ENCODE peak calls at places on chromosomes 13 and 19, in five cellular contexts. R is OCI-LY7, W is lower lobe of right lung, A is cardiac muscle cell, D is SK-N-SH. Y is an unnamed sample. For H3K4me1 and H3K36me3, the result is how much of the 10 kb centered on the place peaks cover.

GRCh38 chr13:76878043-76878442 is 8.2 kb downstream of the KCTD12 start:
- DNase-seq in R (no peak), W (no peak), A (no peak), D (no peak), Y (no peak)

GRCh38 chr13:74758188-74758587 is 624.0 kb upstream of the KLF12 start:
- DNase-seq in R (no peak), W (no peak), A (no peak), D (no peak), Y (no peak)

GRCh38 chr19:43311706-43312105 is 41.8 kb upstream of the CD177 start:
- DNase-seq in R (no peak), W (no peak), A (no peak), D (no peak), Y (no peak)

GRCh38 chr13:45055198-45055901 is 65.0 kb upstream of the GTF2F2 start:
- DNase-seq in R (no peak), W (no peak), A (peak), D (no peak), Y (no peak)

GRCh38 chr19:53942001-53942786 is 20.5 kb upstream of the CACNG8 start:
- DNase-seq in R (no peak), W (no peak), A (no peak), D (peak), Y (peak)

GRCh38 chr13:102825921-102826706 is 19.7 kb upstream of the ERCC5 start:
- DNase-seq in R (no peak), W (no peak), A (peak), D (no peak), Y (no peak)

GRCh38 chr19:56839665-56840451 is 668 bp downstream of the PEG3 start:
- DNase-seq in R (no peak), W (peak), A (peak), D (peak), Y (peak)

GRCh38 chr19:37905936-37906867 is at the start of gene WDR87:
- DNase-seq in R (peak), W (peak), A (peak), D (peak), Y (peak)

GRCh38 chr19:4069331-4069959 is 2.7 kb upstream of the ZBTB7A start:
- DNase-seq in R (peak), W (peak), A (no peak), D (no peak), Y (peak)

GRCh38 chr13:105363747-105364177 is 1171.7 kb downstream of the EFNB2 start:
- DNase-seq in R (no peak), W (no peak), A (peak), D (peak), Y (no peak)

GRCh38 chr13:33855371-33855895 is 37.5 kb downstream of the RFC3 start:
- DNase-seq in R (peak), W (no peak), A (no peak), D (no peak), Y (no peak)

GRCh38 chr19:6412111-6412999 is 12.3 kb downstream of the KHSRP start:
- DNase-seq in R (peak), W (no peak), A (peak), D (peak), Y (peak)

GRCh38 chr13:59532405-59532804 is 631.3 kb downstream of the DIAPH3 start:
- DNase-seq in R (no peak), W (no peak), A (no peak), D (no peak), Y (no peak)

GRCh38 chr13:38970380-38971051 is 20.1 kb downstream of the STOML3 start:
- DNase-seq in R (no peak), W (no peak), A (no peak), D (peak), Y (no peak)

GRCh38 chr13:76641056-76641455 is 245.1 kb downstream of the KCTD12 start:
- DNase-seq in R (no peak), W (no peak), A (peak), D (peak), Y (no peak)

GRCh38 chr13:25466880-25467279 is 95.1 kb downstream of the ATP8A2 start:
- DNase-seq in R (no peak), W (no peak), A (no peak), D (no peak), Y (no peak)

GRCh38 chr19:3006075-3006767 is 22.9 kb downstream of the TLE2 start:
- DNase-seq in R (peak), W (no peak), A (no peak), D (no peak), Y (no peak)

GRCh38 chr13:83378901-83379300 is 503.4 kb downstream of the SLITRK1 start:
- DNase-seq in R (no peak), W (no peak), A (peak), D (no peak), Y (no peak)

GRCh38 chr13:73842621-73843020 is 291.6 kb downstream of the KLF12 start:
- DNase-seq in R (no peak), W (no peak), A (no peak), D (no peak), Y (no peak)

GRCh38 chr13:49020328-49020727 is 44.6 kb downstream of the FNDC3A start:
- DNase-seq in R (no peak), W (no peak), A (no peak), D (no peak), Y (no peak)

GRCh38 chr19:23002690-23003422 is at the start of gene ZNF728:
- DNase-seq in R (no peak), W (peak), A (peak), D (peak), Y (peak)

GRCh38 chr13:26022538-26023292 is 29.1 kb downstream of the SHISA2 start:
- DNase-seq in R (no peak), W (peak), A (peak), D (peak), Y (peak)

GRCh38 chr19:3208317-3209207 is 15.9 kb upstream of the CELF5 start:
- DNase-seq in R (no peak), W (no peak), A (no peak), D (no peak), Y (no peak)

GRCh38 chr13:39712626-39713025 is 57.2 kb downstream of the COG6 start:
- DNase-seq in R (no peak), W (no peak), A (no peak), D (no peak), Y (no peak)

GRCh38 chr13:74026753-74027152 is 107.5 kb downstream of the KLF12 start:
- DNase-seq in R (peak), W (no peak), A (peak), D (no peak), Y (no peak)

GRCh38 chr13:33119886-33120543 is 103.8 kb downstream of the KL start:
- DNase-seq in R (no peak), W (no peak), A (no peak), D (peak), Y (no peak)

GRCh38 chr19:46718157-46718933 is 1.4 kb upstream of the PRKD2 start:
- DNase-seq in R (peak), W (no peak), A (peak), D (no peak), Y (no peak)

GRCh38 chr19:39046037-39046821 is 13.9 kb upstream of the FBXO27 start:
- DNase-seq in R (peak), W (no peak), A (peak), D (no peak), Y (no peak)

GRCh38 chr13:43572601-43573360 is 214.0 kb downstream of the ENOX1 start:
- DNase-seq in R (no peak), W (no peak), A (no peak), D (no peak), Y (no peak)

GRCh38 chr13:76216729-76217128 is 580.6 kb downstream of the LMO7 start:
- DNase-seq in R (no peak), W (no peak), A (no peak), D (no peak), Y (no peak)

GRCh38 chr19:43574424-43575155 is 737 bp downstream of the XRCC1 start:
- DNase-seq in R (no peak), W (peak), A (peak), D (no peak), Y (no peak)

DNA sequence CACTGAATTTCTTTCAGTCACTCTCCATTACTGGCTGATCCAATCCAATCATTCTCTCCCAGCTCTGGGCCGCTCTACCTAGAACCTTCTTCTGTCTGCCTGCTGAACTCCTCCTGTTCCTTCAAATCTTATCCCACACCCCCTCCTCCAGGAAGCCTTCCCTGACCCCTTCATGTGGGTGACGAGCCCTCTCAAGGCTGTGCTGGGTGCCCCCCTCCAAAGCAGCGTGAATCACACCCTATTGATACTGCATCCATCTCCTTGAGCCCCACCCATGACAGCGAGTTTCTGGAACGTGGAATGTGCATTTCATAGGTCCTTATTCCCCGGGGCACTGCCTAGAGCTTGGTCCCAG is 3.2 kb downstream of the PIH1D1 start:
- DNase-seq in R (no peak), W (no peak), A (no peak), D (no peak), Y (no peak)
- H3K4me1 ChIP-seq in R (under half), W (under half), A (under half), D (under half), Y (under half)

GRCh38 chr19:35241417-35241816 is 7.4 kb upstream of the LSR start:
- DNase-seq in R (no peak), W (no peak), A (no peak), D (no peak), Y (no peak)

GRCh38 chr19:35236638-35237400 is 8.3 kb upstream of the FAM187B start:
- DNase-seq in R (peak), W (no peak), A (no peak), D (no peak), Y (no peak)

GRCh38 chr19:35240322-35240721 is 8.5 kb upstream of the LSR start:
- DNase-seq in R (no peak), W (no peak), A (no peak), D (no peak), Y (no peak)
- TF ChIP-seq CTCF in R (no peak), W (no peak), A (no peak), D (no peak), Y (no peak)

GRCh38 chr19:18229915-18230314 is 3.7 kb upstream of the PDE4C start:
- DNase-seq in R (no peak), W (no peak), A (no peak), D (no peak), Y (no peak)

GRCh38 chr19:18231775-18232174 is 5.5 kb upstream of the PDE4C start:
- DNase-seq in R (peak), W (no peak), A (peak), D (no peak), Y (no peak)

GRCh38 chr19:18230941-18231734 is 4.9 kb upstream of the PDE4C start:
- DNase-seq in R (no peak), W (no peak), A (no peak), D (no peak), Y (no peak)

GRCh38 chr19:18227781-18228271 is 1.6 kb upstream of the PDE4C start:
- DNase-seq in R (peak), W (no peak), A (no peak), D (no peak), Y (no peak)

GRCh38 chr19:18229474-18229873 is 3.2 kb upstream of the PDE4C start:
- DNase-seq in R (no peak), W (no peak), A (no peak), D (no peak), Y (no peak)
- H3K36me3 ChIP-seq in R (under half), W (under half), A (under half), D (under half), Y (under half)

GRCh38 chr13:42075517-42075916 is 27.1 kb downstream of the DGKH start:
- DNase-seq in R (no peak), W (no peak), A (no peak), D (no peak), Y (no peak)
- H3K4me1 ChIP-seq in R (under half), W (under half), A (under half), D (under half), Y (under half)

GRCh38 chr19:8204961-8205360 is 4.2 kb upstream of the CERS4 start:
- DNase-seq in R (no peak), W (peak), A (no peak), D (no peak), Y (no peak)
- TF ChIP-seq CTCF in R (no peak), W (no peak), A (no peak), D (no peak), Y (no peak)

GRCh38 chr19:5074830-5075394 is 106.0 kb downstream of the KDM4B start:
- DNase-seq in R (no peak), W (no peak), A (no peak), D (no peak), Y (no peak)

GRCh38 chr19:5077209-5077515 is 108.2 kb downstream of the KDM4B start:
- DNase-seq in R (no peak), W (no peak), A (no peak), D (no peak), Y (no peak)

GRCh38 chr19:5075603-5076002 is 106.7 kb downstream of the KDM4B start:
- DNase-seq in R (no peak), W (no peak), A (no peak), D (no peak), Y (no peak)

GRCh38 chr19:5078179-5078578 is 109.3 kb downstream of the KDM4B start:
- DNase-seq in R (no peak), W (no peak), A (no peak), D (no peak), Y (no peak)

DNA sequence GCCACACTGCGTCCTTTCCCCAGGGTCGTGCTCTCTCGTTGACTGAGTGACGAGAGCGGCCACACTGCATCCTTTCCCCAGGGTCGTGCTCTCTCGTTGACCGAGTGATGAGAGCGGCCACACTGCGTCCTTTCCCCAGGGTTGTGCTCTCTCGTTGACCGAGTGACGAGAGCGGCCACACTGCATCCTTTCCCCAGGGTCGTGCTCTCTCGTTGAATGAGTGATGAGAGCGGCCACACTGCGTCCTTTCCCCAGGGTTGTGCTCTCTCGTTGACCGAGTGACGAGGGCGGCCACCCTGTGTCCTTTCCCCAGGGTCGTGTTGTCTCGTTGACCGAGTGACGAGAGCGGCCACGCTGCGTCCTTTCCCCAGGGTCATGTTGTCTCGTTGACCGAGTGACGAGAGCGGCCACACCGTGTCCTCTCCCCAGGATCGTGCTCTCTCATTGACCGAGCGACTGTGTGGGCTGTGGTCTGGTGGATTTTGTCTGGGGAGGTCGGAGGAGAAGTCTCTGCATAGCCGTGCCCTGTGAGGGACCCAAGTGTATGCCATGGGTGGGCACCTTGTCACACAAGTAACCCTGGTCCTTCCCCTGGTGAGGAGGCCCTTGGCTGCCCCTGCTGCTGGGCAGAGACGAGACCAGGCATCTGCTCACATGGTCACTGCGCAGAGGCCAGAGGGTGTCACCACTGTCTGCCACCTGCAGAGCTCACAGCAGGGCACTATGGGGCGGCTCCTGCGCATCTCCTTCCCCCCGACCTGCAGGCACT is 107.7 kb downstream of the KDM4B start:
- DNase-seq in R (no peak), W (no peak), A (no peak), D (no peak), Y (no peak)
- H3K36me3 ChIP-seq in R (under half), W (half or more), A (under half), D (under half), Y (half or more)

GRCh38 chr19:1085676-1086442 is 9.3 kb downstream of the POLR2E start:
- DNase-seq in R (no peak), W (no peak), A (no peak), D (no peak), Y (peak)

GRCh38 chr19:1085053-1085658 is 10.0 kb downstream of the POLR2E start:
- DNase-seq in R (no peak), W (no peak), A (no peak), D (no peak), Y (no peak)

GRCh38 chr19:1087813-1088418 is 7.3 kb downstream of the POLR2E start:
- DNase-seq in R (peak), W (peak), A (no peak), D (no peak), Y (no peak)

GRCh38 chr19:1088419-1089066 is 6.6 kb downstream of the POLR2E start:
- DNase-seq in R (no peak), W (no peak), A (no peak), D (no peak), Y (no peak)

GRCh38 chr19:1086618-1087017 is 8.6 kb downstream of the POLR2E start:
- DNase-seq in R (no peak), W (no peak), A (no peak), D (no peak), Y (no peak)
- H3K4me1 ChIP-seq in R (under half), W (under half), A (under half), D (under half), Y (under half)

GRCh38 chr19:17539288-17540117 is 15.9 kb upstream of the COLGALT1 start:
- DNase-seq in R (peak), W (peak), A (peak), D (peak), Y (peak)
- TF ChIP-seq CTCF in R (no peak), W (peak), A (peak), D (peak), Y (peak)

GRCh38 chr19:49790866-49791265 is 22.2 kb downstream of the FUZ start:
- DNase-seq in R (no peak), W (no peak), A (peak), D (no peak), Y (no peak)

GRCh38 chr19:49787746-49788145 is 20.9 kb downstream of the AP2A1 start:
- DNase-seq in R (no peak), W (no peak), A (no peak), D (no peak), Y (no peak)

GRCh38 chr19:49788857-49789256 is 22.1 kb downstream of the AP2A1 start:
- DNase-seq in R (no peak), W (no peak), A (no peak), D (no peak), Y (no peak)

GRCh38 chr19:49782515-49782914 is 15.7 kb downstream of the AP2A1 start:
- DNase-seq in R (no peak), W (no peak), A (no peak), D (no peak), Y (no peak)

GRCh38 chr19:49786432-49786831 is 19.6 kb downstream of the AP2A1 start:
- DNase-seq in R (no peak), W (no peak), A (peak), D (no peak), Y (no peak)
- H3K36me3 ChIP-seq in R (half or more), W (half or more), A (under half), D (under half), Y (half or more)

GRCh38 chr19:42202290-42202867 is 15.1 kb downstream of the DEDD2 start:
- DNase-seq in R (no peak), W (no peak), A (no peak), D (no peak), Y (no peak)
- H3K4me1 ChIP-seq in R (half or more), W (half or more), A (under half), D (under half), Y (under half)